ENCODE peak calls at places on chromosomes 5 and 9, in nine cellular contexts. L, S, W, R, J, Q, M, T and K are unnamed samples.

GRCh38 chr5:122896598-122897282 is 51.3 kb downstream of the SNX24 start:
- DNase-seq in T (no peak), Q (peak), L (peak), W (no peak), M (peak), J (peak), R (no peak), S (no peak), K (no peak)

GRCh38 chr5:149931992-149932436 is 12.6 kb downstream of the PDE6A start:
- DNase-seq in W (no peak), J (no peak), L (peak), M (no peak), R (no peak), Q (no peak), S (no peak), T (no peak), K (no peak)

GRCh38 chr5:511476-511875 is 12.8 kb downstream of the SLC9A3 start:
- DNase-seq in J (no peak), S (no peak), W (no peak), R (no peak), Q (no peak), T (no peak), L (no peak), M (no peak), K (no peak)

GRCh38 chr5:169753795-169754194 is 116.7 kb downstream of the DOCK2 start:
- DNase-seq in M (no peak), T (no peak), W (no peak), Q (no peak), J (no peak), S (no peak), R (peak), L (peak), K (peak)

GRCh38 chr9:91245432-91246313 is 116.0 kb downstream of the AUH start:
- DNase-seq in M (peak), Q (no peak), T (no peak), S (no peak), L (peak), W (peak), J (no peak), R (no peak), K (peak)

GRCh38 chr5:1655496-1656270 is 131.9 kb upstream of the LPCAT1 start:
- DNase-seq in S (no peak), J (no peak), T (no peak), Q (no peak), L (no peak), W (no peak), R (no peak), M (no peak), K (no peak)

GRCh38 chr5:61055434-61056006 is 106.7 kb downstream of the SMIM15 start:
- DNase-seq in R (peak), W (peak), J (peak), M (peak), T (no peak), L (peak), Q (peak), S (no peak), K (no peak)

GRCh38 chr5:143176048-143176447 is 227.4 kb downstream of the NR3C1 start:
- DNase-seq in Q (no peak), R (no peak), M (no peak), L (peak), T (no peak), S (no peak), J (peak), W (no peak), K (no peak)

GRCh38 chr9:94867842-94868312 is 141.4 kb downstream of the AOPEP start:
- DNase-seq in L (peak), T (no peak), R (peak), Q (no peak), W (peak), J (no peak), S (no peak), M (peak), K (peak)

GRCh38 chr5:73199671-73200070 is 26.7 kb downstream of the TMEM174 start:
- DNase-seq in T (no peak), S (no peak), Q (no peak), M (no peak), R (peak), L (no peak), W (no peak), J (no peak), K (peak)

GRCh38 chr5:112417931-112418358 is 1.1 kb downstream of the EPB41L4A start:
- DNase-seq in M (peak), L (peak), Q (peak), W (no peak), S (peak), J (no peak), R (no peak), T (peak), K (peak)

GRCh38 chr5:178895615-178896571 is at the start of gene ZFP2:
- DNase-seq in L (peak), T (no peak), J (peak), S (peak), W (peak), R (no peak), Q (peak), M (peak), K (peak)